ENCODE peak calls at places on chromosomes 4 and X, in seven cellular contexts. Y, K, M, L, F, Q and C are unnamed samples.

GRCh38 chrX:6187256-6187655 is 41.4 kb downstream of the NLGN4X start:
- DNase-seq in Y (no peak), K (no peak), M (no peak), L (no peak), F (no peak), Q (no peak), C (no peak)

GRCh38 chr4:3226944-3227343 is 22.0 kb upstream of the MSANTD1 start:
- DNase-seq in Y (no peak), K (no peak), M (no peak), L (no peak), F (no peak), Q (peak), C (no peak)

GRCh38 chrX:154732421-154733071 is 18.3 kb downstream of the GAB3 start:
- DNase-seq in Y (peak), K (no peak), M (no peak), L (no peak), F (no peak), Q (no peak), C (no peak)

GRCh38 chr4:3330682-3331081 is 37.9 kb downstream of the RGS12 start:
- DNase-seq in Y (no peak), K (no peak), M (peak), L (no peak), F (no peak), Q (peak), C (no peak)

GRCh38 chrX:3184176-3184930 is 143.1 kb downstream of the ARSF start:
- DNase-seq in Y (peak), K (peak), M (no peak), L (no peak), F (no peak), Q (no peak), C (no peak)

GRCh38 chr4:1317177-1318045 is 27.7 kb downstream of the MAEA start:
- DNase-seq in Y (no peak), K (no peak), M (no peak), L (no peak), F (no peak), Q (no peak), C (no peak)

GRCh38 chrX:1484638-1485019 is 31.9 kb upstream of the ASMTL start:
- DNase-seq in Y (no peak), K (no peak), M (no peak), L (no peak), F (peak), Q (no peak), C (no peak)

GRCh38 chr4:25346913-25347312 is 30.1 kb upstream of the ANAPC4 start:
- DNase-seq in Y (no peak), K (no peak), M (no peak), L (no peak), F (no peak), Q (no peak), C (peak)

GRCh38 chr4:87567191-87567590 is 38.0 kb upstream of the SPARCL1 start:
- DNase-seq in Y (no peak), K (no peak), M (no peak), L (no peak), F (no peak), Q (no peak), C (no peak)

GRCh38 chr4:75708218-75708691 is 16.1 kb upstream of the USO1 start:
- DNase-seq in Y (no peak), K (no peak), M (peak), L (no peak), F (no peak), Q (no peak), C (peak)

GRCh38 chrX:39675619-39676018 is 422.1 kb downstream of the BCOR start:
- DNase-seq in Y (peak), K (peak), M (no peak), L (no peak), F (no peak), Q (no peak), C (no peak)

GRCh38 chrX:116204947-116205346 is 34.4 kb downstream of the AGTR2 start:
- DNase-seq in Y (peak), K (no peak), M (no peak), L (peak), F (peak), Q (no peak), C (no peak)

GRCh38 chr4:100461796-100462195 is 56.0 kb downstream of the EMCN start:
- DNase-seq in Y (no peak), K (no peak), M (no peak), L (no peak), F (no peak), Q (no peak), C (no peak)

GRCh38 chr4:186557486-186557885 is 2.1 kb upstream of the MTNR1A start:
- DNase-seq in Y (peak), K (no peak), M (no peak), L (no peak), F (no peak), Q (no peak), C (no peak)

GRCh38 chr4:80006935-80007744 is 65.9 kb downstream of the ANTXR2 start:
- DNase-seq in Y (peak), K (peak), M (no peak), L (no peak), F (no peak), Q (no peak), C (no peak)

GRCh38 chr4:145656156-145656555 is 23.8 kb upstream of the C4orf51 start:
- DNase-seq in Y (no peak), K (no peak), M (no peak), L (no peak), F (no peak), Q (no peak), C (no peak)

GRCh38 chrX:130831347-130831722 is 71.7 kb downstream of the ENOX2 start:
- DNase-seq in Y (no peak), K (no peak), M (no peak), L (no peak), F (no peak), Q (no peak), C (no peak)

GRCh38 chr4:139943277-139943676 is 210.7 kb downstream of the MAML3 start:
- DNase-seq in Y (no peak), K (no peak), M (no peak), L (no peak), F (no peak), Q (no peak), C (no peak)

GRCh38 chr4:114378306-114378903 is 220.2 kb upstream of the UGT8 start:
- DNase-seq in Y (peak), K (no peak), M (no peak), L (no peak), F (no peak), Q (no peak), C (no peak)

GRCh38 chr4:122728781-122729330 is 3.6 kb upstream of the BBS12 start:
- DNase-seq in Y (peak), K (no peak), M (no peak), L (no peak), F (no peak), Q (no peak), C (no peak)

GRCh38 chr4:118171381-118171780 is 137.1 kb downstream of the NDST3 start:
- DNase-seq in Y (no peak), K (no peak), M (no peak), L (no peak), F (no peak), Q (no peak), C (no peak)

GRCh38 chr4:29390921-29391320 is 1329.2 kb upstream of the PCDH7 start:
- DNase-seq in Y (no peak), K (no peak), M (no peak), L (no peak), F (no peak), Q (no peak), C (no peak)

GRCh38 chrX:118627084-118627758 is 100.2 kb upstream of the IL13RA1 start:
- DNase-seq in Y (peak), K (no peak), M (no peak), L (no peak), F (peak), Q (no peak), C (no peak)
- TF ChIP-seq CTCF in Y (peak), K (no peak), M (no peak), L (peak), F (peak), Q (peak), C (peak)

GRCh38 chr4:155174668-155175067 is 33.8 kb upstream of the NPY2R start:
- DNase-seq in Y (no peak), K (no peak), M (no peak), L (no peak), F (no peak), Q (no peak), C (no peak)

GRCh38 chr4:155164705-155165104 is 43.7 kb upstream of the NPY2R start:
- DNase-seq in Y (no peak), K (no peak), M (no peak), L (no peak), F (no peak), Q (no peak), C (no peak)

GRCh38 chr4:155173371-155173770 is 35.1 kb upstream of the NPY2R start:
- DNase-seq in Y (peak), K (no peak), M (no peak), L (no peak), F (no peak), Q (no peak), C (no peak)

GRCh38 chr4:155170569-155170968 is 37.9 kb upstream of the NPY2R start:
- DNase-seq in Y (no peak), K (no peak), M (no peak), L (no peak), F (no peak), Q (no peak), C (no peak)
- TF ChIP-seq CTCF in Y (no peak), K (no peak), M (no peak), L (no peak), F (no peak), Q (no peak), C (no peak)

GRCh38 chr4:42149004-42149403 is 3.5 kb downstream of the BEND4 start:
- DNase-seq in Y (no peak), K (no peak), M (no peak), L (no peak), F (peak), Q (no peak), C (peak)

GRCh38 chr4:42152507-42153504 is at the start of gene BEND4:
- DNase-seq in Y (no peak), K (no peak), M (no peak), L (no peak), F (peak), Q (no peak), C (peak)

GRCh38 chr4:42151568-42152506 is 618 bp downstream of the BEND4 start:
- DNase-seq in Y (peak), K (no peak), M (no peak), L (no peak), F (peak), Q (no peak), C (peak)

GRCh38 chr4:42150653-42151567 is 1.5 kb downstream of the BEND4 start:
- DNase-seq in Y (no peak), K (no peak), M (no peak), L (no peak), F (peak), Q (no peak), C (peak)

GRCh38 chr4:42148453-42148852 is 4.0 kb downstream of the BEND4 start:
- DNase-seq in Y (no peak), K (no peak), M (no peak), L (no peak), F (peak), Q (no peak), C (no peak)
- TF ChIP-seq CTCF in Y (no peak), K (no peak), M (no peak), L (no peak), F (no peak), Q (no peak), C (no peak)

GRCh38 chr4:150145950-150146340 is 67.7 kb downstream of the DCLK2 start:
- DNase-seq in Y (no peak), K (no peak), M (no peak), L (no peak), F (no peak), Q (no peak), C (no peak)

GRCh38 chr4:150149381-150149780 is 71.1 kb downstream of the DCLK2 start:
- DNase-seq in Y (peak), K (no peak), M (no peak), L (no peak), F (no peak), Q (no peak), C (no peak)

GRCh38 chr4:150140774-150141400 is 62.6 kb downstream of the DCLK2 start:
- DNase-seq in Y (peak), K (no peak), M (no peak), L (no peak), F (no peak), Q (no peak), C (no peak)

GRCh38 chr4:150142831-150143230 is 64.6 kb downstream of the DCLK2 start:
- DNase-seq in Y (no peak), K (no peak), M (no peak), L (no peak), F (no peak), Q (no peak), C (no peak)

DNA sequence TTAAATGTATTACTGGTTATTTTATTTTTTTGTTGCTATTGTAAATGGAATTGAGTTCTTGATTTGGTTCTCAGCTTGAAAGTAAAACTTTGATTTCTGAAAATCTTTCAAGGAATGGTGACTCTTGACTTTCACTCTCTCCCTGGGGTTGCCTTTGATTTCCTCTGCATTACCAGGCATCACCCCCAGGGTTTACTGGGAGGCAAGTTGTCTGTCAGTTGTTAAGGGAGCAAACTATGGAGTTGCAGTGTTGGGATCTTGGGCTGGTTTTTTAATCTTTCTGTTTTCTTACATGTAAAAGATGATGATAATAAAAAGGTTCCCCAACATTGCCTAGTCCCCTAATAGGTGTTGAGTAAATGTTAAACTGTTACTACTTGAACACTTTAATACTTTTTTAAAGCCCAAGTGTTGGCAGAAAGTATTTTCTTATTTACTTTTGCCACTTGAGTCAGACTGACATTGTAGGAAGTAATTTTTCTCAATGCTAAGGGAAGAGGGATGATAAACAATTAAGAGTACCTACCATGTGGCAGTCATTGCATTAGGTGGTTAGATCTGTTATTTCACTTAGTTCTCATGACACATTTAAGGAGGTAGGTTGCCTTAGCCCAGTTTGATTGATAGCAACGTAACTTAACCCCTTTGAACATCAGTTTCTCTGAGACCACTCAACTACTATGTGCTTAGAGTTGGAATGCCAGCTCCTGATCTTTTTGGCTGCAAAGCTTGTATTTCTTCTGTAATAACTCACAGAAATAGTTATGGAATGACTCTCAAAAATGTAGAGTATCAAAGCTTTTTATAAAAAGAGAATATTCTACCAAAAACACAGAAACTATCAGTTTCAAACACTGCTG is 67.1 kb downstream of the DCLK2 start:
- DNase-seq in Y (no peak), K (no peak), M (no peak), L (no peak), F (no peak), Q (no peak), C (no peak)
- TF ChIP-seq CTCF in Y (peak), K (no peak), M (no peak), L (no peak), F (no peak), Q (peak), C (no peak)

DNA sequence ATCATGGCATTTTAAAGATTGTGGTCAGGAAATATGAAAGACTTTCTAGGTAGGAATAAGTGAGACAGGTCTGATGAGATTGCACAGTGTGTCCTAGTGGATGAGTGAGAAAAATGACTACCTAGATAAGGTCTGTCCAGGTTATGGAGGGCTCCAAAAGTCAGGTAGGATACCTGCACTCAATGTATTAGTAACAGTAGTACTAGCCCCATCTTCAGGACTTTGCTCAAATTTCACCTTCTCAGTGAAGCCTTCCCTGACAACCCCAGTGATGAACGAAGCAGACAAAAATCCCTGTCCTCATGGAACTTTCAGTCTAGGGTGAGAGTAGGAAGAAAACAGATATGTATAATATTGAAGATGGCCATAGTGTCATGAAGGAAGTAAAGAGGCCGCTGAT is 85.7 kb downstream of the ZIC3 start:
- DNase-seq in Y (no peak), K (no peak), M (no peak), L (no peak), F (no peak), Q (no peak), C (no peak)
- TF ChIP-seq CTCF in Y (no peak), K (no peak), M (no peak), L (no peak), F (no peak), Q (no peak), C (no peak)

DNA sequence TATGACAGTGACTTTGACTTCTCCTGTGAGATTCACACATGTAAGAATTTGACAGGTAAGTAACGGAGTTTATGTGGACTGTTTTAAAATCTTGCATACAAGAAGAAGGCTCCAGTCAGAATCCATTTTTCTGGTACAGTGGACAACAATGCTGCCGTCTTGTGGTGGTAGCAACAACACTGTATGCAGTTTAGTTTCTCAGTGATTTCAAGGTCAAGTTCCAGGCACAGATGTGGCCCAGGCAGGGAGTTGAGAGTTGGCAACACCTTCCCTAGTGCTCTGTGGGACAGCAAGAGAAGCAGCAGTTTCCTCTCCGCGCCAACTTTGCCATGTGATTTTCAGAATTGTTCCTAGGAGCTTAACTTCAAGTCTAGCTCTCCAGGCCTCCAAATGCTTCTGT is 56.0 kb upstream of the STPG2 start:
- DNase-seq in Y (no peak), K (no peak), M (no peak), L (no peak), F (no peak), Q (no peak), C (no peak)
- TF ChIP-seq CTCF in Y (no peak), K (no peak), M (no peak), L (no peak), F (no peak), Q (no peak), C (no peak)

GRCh38 chr4:164700471-164700870 is 53.5 kb upstream of the SMIM31 start:
- DNase-seq in Y (no peak), K (no peak), M (no peak), L (peak), F (peak), Q (no peak), C (peak)
- TF ChIP-seq CTCF in Y (no peak), K (no peak), M (no peak), L (peak), F (peak), Q (no peak), C (peak)